ENCODE peak calls at places on chromosomes 4 and X, in eight cellular contexts. Z is CD8-positive, alpha-beta T cell; D is OCI-LY7; G is PC-3; N is IMR-90; P is A549; W is bronchial epithelial cell; M is foreskin fibroblast. Y is an unnamed sample.

GRCh38 chr4:188002751-188003150 is 7.2 kb downstream of the ZFP42 start:
- DNase-seq in Z (no peak), D (no peak), G (no peak), N (no peak), P (no peak), W (no peak), M (no peak), Y (no peak)

GRCh38 chr4:177566691-177567090 is 124.5 kb upstream of the AGA start:
- DNase-seq in Z (no peak), D (no peak), G (peak), N (no peak), P (no peak), W (no peak), M (no peak), Y (no peak)

GRCh38 chr4:78592104-78592783 is 40.7 kb downstream of the ANXA3 start:
- DNase-seq in Z (no peak), D (peak), G (peak), N (no peak), P (peak), W (peak), M (no peak), Y (peak)

GRCh38 chrX:141405878-141406492 is 163.7 kb upstream of the SPANXC start:
- DNase-seq in Z (no peak), D (no peak), G (peak), N (peak), P (peak), W (peak), M (peak), Y (no peak)

GRCh38 chr4:16761031-16761430 is 137.4 kb downstream of the LDB2 start:
- DNase-seq in Z (no peak), D (no peak), G (no peak), N (no peak), P (no peak), W (no peak), M (no peak), Y (no peak)

GRCh38 chr4:74317616-74318256 is 9.5 kb downstream of the EPGN start:
- DNase-seq in Z (no peak), D (no peak), G (no peak), N (peak), P (no peak), W (peak), M (peak), Y (no peak)

GRCh38 chr4:125693233-125693632 is 378.5 kb downstream of the FAT4 start:
- DNase-seq in Z (no peak), D (no peak), G (no peak), N (no peak), P (no peak), W (no peak), M (no peak), Y (no peak)

GRCh38 chrX:6849711-6850415 is 297.6 kb upstream of the STS start:
- DNase-seq in Z (no peak), D (no peak), G (no peak), N (peak), P (no peak), W (peak), M (peak), Y (no peak)

GRCh38 chr4:128068927-128069326 is 7.8 kb downstream of the LARP1B start:
- DNase-seq in Z (no peak), D (peak), G (peak), N (peak), P (peak), W (peak), M (peak), Y (no peak)

GRCh38 chrX:150365051-150365952 is 2.2 kb downstream of the MAMLD1 start:
- DNase-seq in Z (peak), D (no peak), G (peak), N (peak), P (peak), W (no peak), M (peak), Y (peak)

GRCh38 chr4:109599046-109599652 is 39.1 kb downstream of the MCUB start:
- DNase-seq in Z (no peak), D (no peak), G (no peak), N (no peak), P (no peak), W (no peak), M (no peak), Y (no peak)

GRCh38 chrX:16826207-16826606 is 39.9 kb downstream of the TXLNG start:
- DNase-seq in Z (no peak), D (peak), G (peak), N (peak), P (peak), W (peak), M (peak), Y (peak)

GRCh38 chrX:2901367-2902036 is 27.6 kb downstream of the ARSD start:
- DNase-seq in Z (no peak), D (no peak), G (no peak), N (peak), P (peak), W (no peak), M (peak), Y (no peak)

GRCh38 chrX:2902841-2903240 is 26.3 kb downstream of the ARSD start:
- DNase-seq in Z (no peak), D (no peak), G (no peak), N (no peak), P (no peak), W (no peak), M (no peak), Y (no peak)

GRCh38 chrX:2898861-2899512 is 30.2 kb downstream of the ARSD start:
- DNase-seq in Z (no peak), D (no peak), G (peak), N (no peak), P (no peak), W (peak), M (no peak), Y (no peak)

GRCh38 chrX:2907295-2907694 is 21.8 kb downstream of the ARSD start:
- DNase-seq in Z (no peak), D (no peak), G (no peak), N (no peak), P (no peak), W (no peak), M (no peak), Y (no peak)

DNA sequence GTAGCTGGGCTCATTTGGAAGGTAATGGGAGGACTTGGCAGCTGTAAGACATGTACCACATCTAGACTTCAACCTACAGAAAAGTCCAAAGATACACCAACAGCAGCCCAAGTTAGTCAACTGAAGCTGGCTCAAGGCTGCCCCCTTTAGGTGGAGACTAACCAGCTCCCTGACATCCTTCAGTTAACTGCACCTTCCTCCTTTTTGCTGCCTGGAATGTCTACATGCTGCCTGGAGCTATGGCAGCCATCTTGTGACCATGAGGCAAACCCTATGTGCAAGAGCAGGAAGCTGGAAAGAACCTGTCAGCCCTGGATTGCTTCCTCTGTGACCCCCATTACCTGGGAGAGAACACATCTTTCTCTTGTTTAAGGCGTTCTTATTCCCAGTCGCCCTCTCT is 25.8 kb downstream of the ARSD start:
- DNase-seq in Z (no peak), D (no peak), G (no peak), N (no peak), P (peak), W (no peak), M (no peak), Y (no peak)
- TF ChIP-seq CTCF in Z (no peak), D (peak), G (peak), N (no peak), P (no peak), W (no peak), M (no peak), Y (no peak)

GRCh38 chr4:108155373-108155772 is 13.4 kb downstream of the LEF1 start:
- DNase-seq in Z (no peak), D (no peak), G (no peak), N (peak), P (no peak), W (no peak), M (peak), Y (no peak)
- TF ChIP-seq CTCF in Z (peak), D (no peak), G (no peak), N (no peak), P (no peak), W (no peak), M (no peak), Y (no peak)

GRCh38 chr4:144574004-144574403 is 72.0 kb upstream of the HHIP start:
- DNase-seq in Z (no peak), D (no peak), G (no peak), N (no peak), P (no peak), W (no peak), M (no peak), Y (no peak)

GRCh38 chr4:144574509-144574908 is 71.4 kb upstream of the HHIP start:
- DNase-seq in Z (no peak), D (no peak), G (no peak), N (no peak), P (no peak), W (no peak), M (no peak), Y (no peak)

GRCh38 chr4:144575181-144575580 is 70.8 kb upstream of the HHIP start:
- DNase-seq in Z (no peak), D (no peak), G (peak), N (no peak), P (peak), W (no peak), M (peak), Y (no peak)

DNA sequence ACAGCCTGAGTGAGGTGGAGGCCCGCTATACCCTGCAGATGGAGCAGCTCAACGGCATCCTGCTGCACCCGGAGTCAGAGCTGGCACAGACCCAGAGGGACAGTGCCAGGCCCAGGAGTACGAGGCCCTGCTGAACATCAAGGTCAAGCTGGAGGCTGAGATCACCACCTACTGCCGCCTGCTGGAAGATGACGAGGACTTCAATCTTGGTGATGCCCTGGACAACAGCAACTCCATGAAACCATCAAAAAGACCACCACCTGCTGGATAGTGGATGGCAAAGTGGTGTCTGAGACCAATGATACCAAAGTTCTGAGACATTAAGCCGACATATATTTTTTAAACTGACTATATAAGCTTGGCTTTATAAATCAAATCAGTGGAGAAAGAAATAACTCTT is 73.3 kb upstream of the HHIP start:
- DNase-seq in Z (no peak), D (no peak), G (no peak), N (no peak), P (peak), W (no peak), M (no peak), Y (no peak)
- TF ChIP-seq CTCF in Z (no peak), D (peak), G (peak), N (no peak), P (no peak), W (no peak), M (no peak), Y (peak)

GRCh38 chr4:181146031-181146430 is 1097.2 kb upstream of the TENM3 start:
- DNase-seq in Z (no peak), D (no peak), G (no peak), N (no peak), P (no peak), W (no peak), M (no peak), Y (no peak)

GRCh38 chr4:181138116-181138515 is 1105.1 kb upstream of the TENM3 start:
- DNase-seq in Z (no peak), D (no peak), G (no peak), N (no peak), P (no peak), W (no peak), M (no peak), Y (no peak)

GRCh38 chr4:181143241-181143854 is 1099.9 kb upstream of the TENM3 start:
- DNase-seq in Z (peak), D (peak), G (peak), N (peak), P (peak), W (peak), M (peak), Y (peak)

GRCh38 chr4:181137351-181137750 is 1105.9 kb upstream of the TENM3 start:
- DNase-seq in Z (no peak), D (no peak), G (no peak), N (no peak), P (no peak), W (no peak), M (no peak), Y (no peak)

DNA sequence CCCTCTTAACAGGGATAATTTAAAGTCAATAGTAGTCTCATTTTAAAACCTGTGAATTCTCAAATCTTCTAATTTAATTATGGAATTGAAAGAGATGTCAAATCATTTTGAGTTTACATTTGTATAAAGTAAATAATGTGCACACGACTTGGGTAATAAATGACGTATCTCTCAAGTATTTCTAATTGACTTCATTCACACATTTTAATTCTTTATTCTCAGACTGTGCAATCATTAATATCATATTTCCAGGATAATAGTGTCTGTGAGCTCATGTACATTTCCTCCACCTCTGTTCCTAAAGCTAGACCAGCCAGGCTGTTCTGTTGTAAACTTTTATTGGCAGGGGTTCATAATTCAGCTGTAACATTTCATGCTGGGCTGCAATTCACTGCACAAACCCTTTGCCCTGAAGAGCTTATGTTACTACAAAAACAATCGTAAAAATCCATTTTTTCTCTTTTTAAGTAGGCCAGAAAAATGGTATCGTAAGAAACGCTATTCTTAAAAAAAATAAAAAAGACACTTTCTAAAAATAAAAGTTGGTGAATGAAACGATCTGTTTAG is 1103.1 kb upstream of the TENM3 start:
- DNase-seq in Z (no peak), D (no peak), G (no peak), N (no peak), P (no peak), W (no peak), M (no peak), Y (no peak)
- TF ChIP-seq CTCF in Z (no peak), D (no peak), G (no peak), N (no peak), P (no peak), W (no peak), M (no peak), Y (no peak)

Y was measured in GM20000.